ENCODE peak calls at places on chromosomes 12 and 14, in ten cellular contexts. W, B, Z, N, I, S, C, E, V and F are unnamed samples.

GRCh38 chr14:81400202-81400678 is at the start of gene STON2:
- DNase-seq in C (no peak), S (no peak), B (no peak), W (no peak), I (no peak), N (no peak), V (no peak), E (peak), Z (peak), F (no peak)

GRCh38 chr12:131085125-131085815 is 131.6 kb downstream of the ADGRD1 start:
- DNase-seq in Z (no peak), I (peak), V (no peak), E (no peak), C (no peak), B (no peak), N (no peak), W (no peak), S (no peak), F (peak)

GRCh38 chr12:111024205-111024794 is 103.9 kb upstream of the MYL2 start:
- DNase-seq in E (no peak), I (peak), Z (peak), W (peak), C (peak), V (peak), N (peak), B (peak), S (peak), F (no peak)

GRCh38 chr12:106010746-106011145 is 128.0 kb downstream of the NUAK1 start:
- DNase-seq in S (no peak), N (no peak), V (no peak), Z (peak), E (no peak), I (no peak), W (no peak), B (no peak), C (no peak), F (no peak)

GRCh38 chr14:73237786-73238261 is 518 bp downstream of the PAPLN start:
- DNase-seq in N (no peak), W (no peak), V (peak), I (no peak), Z (no peak), E (no peak), C (no peak), S (no peak), B (no peak), F (no peak)

GRCh38 chr12:67534671-67535070 is 113.9 kb upstream of the DYRK2 start:
- DNase-seq in C (no peak), S (no peak), W (no peak), B (peak), I (no peak), Z (peak), E (no peak), V (no peak), N (no peak), F (no peak)

GRCh38 chr12:50642035-50642451 is 121.9 kb upstream of the ATF1 start:
- DNase-seq in S (no peak), E (no peak), V (no peak), Z (peak), I (no peak), B (no peak), C (no peak), W (no peak), N (no peak), F (no peak)

GRCh38 chr12:51368640-51369517 is 22.3 kb downstream of the GALNT6 start:
- DNase-seq in S (no peak), Z (peak), N (peak), B (no peak), C (no peak), W (peak), V (no peak), E (peak), I (peak), F (no peak)

GRCh38 chr12:56894698-56895368 is 39.4 kb downstream of the SDR9C7 start:
- DNase-seq in I (no peak), W (no peak), V (no peak), B (no peak), N (no peak), E (no peak), C (no peak), S (no peak), Z (no peak), F (no peak)

GRCh38 chr12:34400423-34400881 is 378.2 kb downstream of the ALG10 start:
- DNase-seq in E (no peak), B (no peak), S (no peak), W (no peak), V (peak), C (no peak), N (no peak), I (peak), Z (no peak), F (peak)

GRCh38 chr12:92143280-92143679 is 2.4 kb downstream of the BTG1 start:
- DNase-seq in Z (no peak), V (no peak), C (no peak), E (no peak), S (no peak), B (no peak), N (no peak), W (no peak), I (no peak), F (no peak)

GRCh38 chr14:63543826-63544320 is 696 bp upstream of the PPP2R5E start:
- DNase-seq in B (no peak), V (no peak), E (no peak), W (no peak), Z (peak), S (no peak), C (no peak), N (no peak), I (no peak), F (peak)

GRCh38 chr12:120688527-120689071 is 1.6 kb downstream of the MLEC start:
- DNase-seq in I (no peak), E (peak), S (no peak), N (no peak), C (no peak), V (no peak), Z (peak), B (no peak), W (no peak), F (no peak)

GRCh38 chr14:54686219-54686870 is 119.4 kb downstream of the SAMD4A start:
- DNase-seq in N (no peak), E (no peak), W (no peak), Z (peak), C (peak), I (no peak), B (peak), V (no peak), S (no peak), F (no peak)

GRCh38 chr14:51552275-51552674 is 99.4 kb upstream of the FRMD6 start:
- DNase-seq in Z (no peak), W (no peak), S (peak), V (peak), C (no peak), E (peak), N (no peak), B (no peak), I (no peak), F (no peak)

GRCh38 chr14:88255798-88256197 is 67.3 kb downstream of the KCNK10 start:
- DNase-seq in Z (no peak), N (no peak), V (no peak), C (no peak), I (no peak), W (no peak), B (no peak), S (no peak), E (no peak), F (no peak)

GRCh38 chr14:101442451-101442850 is 118.8 kb upstream of the DIO3 start:
- DNase-seq in N (peak), V (no peak), S (no peak), I (no peak), Z (no peak), C (no peak), B (no peak), W (peak), E (no peak), F (no peak)

GRCh38 chr12:52613363-52614030 is 4.9 kb downstream of the KRT73 start:
- DNase-seq in V (no peak), I (no peak), N (no peak), E (no peak), B (no peak), C (no peak), Z (no peak), S (no peak), W (no peak), F (no peak)